ENCODE peak calls at places on chromosome 15, in six cellular contexts. One of them, this sample, is unnamed.
A peak's percentile ranks its signal among the peaks of the same experiment; 100 is the strongest.

GRCh38 chr15:52370010-52370409 is 74.4 kb upstream of the MYO5C start:
- DNase-seq in GM23248: peak; percentile 61
- DNase-seq in A549: no peak
- DNase-seq in CD4-positive, alpha-beta memory T cell: no peak
- DNase-seq in GM12864: no peak
- DNase-seq in AG09309: no peak
- DNase-seq in this sample: no peak

GRCh38 chr15:96160800-96161199 is 169.7 kb upstream of the NR2F2 start:
- DNase-seq in AG09309: no peak
- DNase-seq in GM12864: no peak
- DNase-seq in CD4-positive, alpha-beta memory T cell: no peak
- DNase-seq in A549: no peak
- DNase-seq in GM23248: no peak
- DNase-seq in this sample: no peak

GRCh38 chr15:101461097-101461496 is 28.4 kb downstream of the PCSK6 start:
- DNase-seq in A549: no peak
- DNase-seq in GM23248: no peak
- DNase-seq in CD4-positive, alpha-beta memory T cell: no peak
- DNase-seq in AG09309: no peak
- DNase-seq in GM12864: no peak
- DNase-seq in this sample: no peak

GRCh38 chr15:74793135-74794028 is 11.5 kb downstream of the CSK start:
- DNase-seq in AG09309: no peak
- DNase-seq in CD4-positive, alpha-beta memory T cell: peak; percentile 75
- DNase-seq in GM23248: no peak
- DNase-seq in A549: no peak
- DNase-seq in GM12864: no peak
- DNase-seq in this sample: peak; percentile 30

GRCh38 chr15:33374181-33375006 is 63.6 kb downstream of the RYR3 start:
- DNase-seq in GM12864: no peak
- DNase-seq in AG09309: no peak
- DNase-seq in CD4-positive, alpha-beta memory T cell: no peak
- DNase-seq in A549: no peak
- DNase-seq in GM23248: no peak
- DNase-seq in this sample: no peak

GRCh38 chr15:89307791-89308190 is 26.8 kb downstream of the POLG start:
- DNase-seq in AG09309: peak; percentile 27
- DNase-seq in GM12864: no peak
- DNase-seq in A549: no peak
- DNase-seq in CD4-positive, alpha-beta memory T cell: no peak
- DNase-seq in GM23248: peak; percentile 77
- DNase-seq in this sample: peak; percentile 65

GRCh38 chr15:88454867-88455810 is 12.0 kb downstream of the MRPL46 start:
- DNase-seq in GM12864: no peak
- DNase-seq in CD4-positive, alpha-beta memory T cell: peak; percentile 20
- DNase-seq in AG09309: peak; percentile 25
- DNase-seq in A549: peak; percentile 78
- DNase-seq in GM23248: peak; percentile 92
- DNase-seq in this sample: peak; percentile 75

GRCh38 chr15:38843736-38844590 is 279.3 kb upstream of the RASGRP1 start:
- DNase-seq in GM23248: peak; percentile 82
- DNase-seq in A549: no peak
- DNase-seq in GM12864: no peak
- DNase-seq in CD4-positive, alpha-beta memory T cell: no peak
- DNase-seq in AG09309: peak; percentile 91
- DNase-seq in this sample: peak; percentile 72

GRCh38 chr15:68431792-68432401 is at the start of gene ITGA11:
- DNase-seq in A549: peak; percentile 66
- DNase-seq in GM12864: no peak
- DNase-seq in CD4-positive, alpha-beta memory T cell: no peak
- DNase-seq in GM23248: peak; percentile 87
- DNase-seq in AG09309: no peak
- DNase-seq in this sample: peak; percentile 78

GRCh38 chr15:52349062-52349700 is 53.6 kb upstream of the MYO5C start:
- DNase-seq in AG09309: no peak
- DNase-seq in GM12864: no peak
- DNase-seq in A549: no peak
- DNase-seq in GM23248: peak; percentile 42
- DNase-seq in CD4-positive, alpha-beta memory T cell: no peak
- DNase-seq in this sample: peak; percentile 27

GRCh38 chr15:76863123-76863522 is 42.0 kb downstream of the SCAPER start:
- DNase-seq in CD4-positive, alpha-beta memory T cell: no peak
- DNase-seq in A549: no peak
- DNase-seq in GM23248: no peak
- DNase-seq in AG09309: no peak
- DNase-seq in GM12864: no peak
- DNase-seq in this sample: no peak

GRCh38 chr15:75920079-75920478 is 16.4 kb downstream of the FBXO22 start:
- DNase-seq in AG09309: no peak
- DNase-seq in GM12864: no peak
- DNase-seq in A549: no peak
- DNase-seq in CD4-positive, alpha-beta memory T cell: no peak
- DNase-seq in GM23248: no peak
- DNase-seq in this sample: no peak

GRCh38 chr15:58243083-58243482 is 104.9 kb downstream of the AQP9 start:
- DNase-seq in CD4-positive, alpha-beta memory T cell: no peak
- DNase-seq in A549: no peak
- DNase-seq in GM23248: no peak
- DNase-seq in GM12864: no peak
- DNase-seq in AG09309: no peak
- DNase-seq in this sample: no peak

GRCh38 chr15:58285212-58285920 is 146.4 kb upstream of the LIPC start:
- DNase-seq in GM12864: no peak
- DNase-seq in AG09309: no peak
- DNase-seq in CD4-positive, alpha-beta memory T cell: no peak
- DNase-seq in A549: no peak
- DNase-seq in GM23248: no peak
- DNase-seq in this sample: no peak

GRCh38 chr15:67172172-67172571 is 82.3 kb downstream of the AAGAB start:
- DNase-seq in GM12864: no peak
- DNase-seq in AG09309: no peak
- DNase-seq in CD4-positive, alpha-beta memory T cell: no peak
- DNase-seq in GM23248: peak; percentile 49
- DNase-seq in A549: no peak
- DNase-seq in this sample: no peak

GRCh38 chr15:85692873-85693272 is 101.9 kb downstream of the KLHL25 start:
- DNase-seq in GM23248: no peak
- DNase-seq in A549: no peak
- DNase-seq in CD4-positive, alpha-beta memory T cell: peak; percentile 48
- DNase-seq in AG09309: no peak
- DNase-seq in GM12864: no peak
- DNase-seq in this sample: no peak

GRCh38 chr15:85688703-85689102 is 106.0 kb downstream of the KLHL25 start:
- DNase-seq in GM12864: no peak
- DNase-seq in GM23248: no peak
- DNase-seq in CD4-positive, alpha-beta memory T cell: no peak
- DNase-seq in A549: no peak
- DNase-seq in AG09309: no peak
- DNase-seq in this sample: no peak

GRCh38 chr15:85689729-85690128 is 105.0 kb downstream of the KLHL25 start:
- DNase-seq in GM12864: peak; percentile 86
- DNase-seq in AG09309: no peak
- DNase-seq in A549: no peak
- DNase-seq in GM23248: peak; percentile 85
- DNase-seq in CD4-positive, alpha-beta memory T cell: peak; percentile 70
- DNase-seq in this sample: peak; percentile 76

GRCh38 chr15:85691350-85692240 is 103.1 kb downstream of the KLHL25 start:
- DNase-seq in GM23248: no peak
- DNase-seq in AG09309: no peak
- DNase-seq in CD4-positive, alpha-beta memory T cell: no peak
- DNase-seq in A549: no peak
- DNase-seq in GM12864: no peak
- DNase-seq in this sample: no peak

DNA sequence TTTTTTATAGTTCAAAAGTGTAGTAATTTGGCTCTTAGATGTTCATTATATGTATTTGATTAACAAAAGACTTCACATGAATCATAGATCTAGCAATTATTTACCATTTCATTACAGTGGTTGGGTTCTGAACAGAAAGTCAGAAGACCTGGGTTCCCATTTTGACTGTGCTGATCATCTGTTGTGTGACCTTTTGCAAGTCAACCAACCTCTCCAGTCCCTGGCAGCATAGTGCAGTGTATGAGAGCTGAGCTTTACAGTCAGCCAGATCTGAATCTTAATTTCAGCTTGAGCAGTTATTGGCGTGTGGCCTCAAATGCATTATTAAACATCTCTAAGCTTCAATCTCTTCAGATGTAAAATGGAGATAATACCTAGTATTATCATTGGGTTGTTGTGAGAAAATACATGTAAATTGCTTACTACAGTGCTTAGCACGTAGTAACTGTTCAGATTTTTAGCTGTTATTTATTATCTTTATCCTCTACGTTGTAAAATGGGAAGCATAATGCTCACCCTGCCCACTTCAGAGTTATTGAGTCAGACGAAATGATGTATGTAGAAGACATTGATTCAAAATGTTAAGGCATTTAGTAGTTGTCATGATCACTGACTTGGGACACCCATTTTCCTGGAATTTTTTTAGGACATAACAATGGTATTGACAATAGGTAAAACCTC is 104.0 kb downstream of the KLHL25 start:
- DNase-seq in AG09309: no peak
- DNase-seq in CD4-positive, alpha-beta memory T cell: no peak
- DNase-seq in GM12864: no peak
- DNase-seq in GM23248: peak; percentile 27
- DNase-seq in A549: no peak
- DNase-seq in this sample: no peak
- H3K4me3 ChIP-seq in AG09309: no peak overlapping the region
- H3K4me3 ChIP-seq in CD4-positive, alpha-beta memory T cell: peak overlapping the region; percentile 71
- H3K4me3 ChIP-seq in GM12864: peak overlapping the region; percentile 65
- H3K4me3 ChIP-seq in GM23248: peak overlapping the region; percentile 70
- H3K4me3 ChIP-seq in A549: no peak overlapping the region
- H3K4me3 ChIP-seq in this sample: peak overlapping the region; percentile 79

DNA sequence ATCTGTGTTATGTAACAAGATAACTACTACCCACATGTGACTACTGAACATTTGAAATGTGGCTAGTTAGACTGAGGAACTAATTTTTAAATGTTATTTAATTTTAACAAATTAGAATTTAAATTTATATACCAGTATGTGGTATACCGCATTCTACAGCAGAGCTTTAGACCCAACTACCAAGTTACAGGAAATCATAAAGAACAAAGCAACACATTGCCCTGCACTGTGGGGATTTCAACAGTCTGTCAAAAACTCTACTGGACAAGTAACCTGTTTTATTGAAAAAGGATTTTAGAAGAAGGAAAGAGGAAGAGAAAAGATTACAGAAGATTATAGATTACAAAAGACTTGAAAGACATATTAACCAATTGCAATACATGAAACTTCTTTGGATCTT is 64.9 kb downstream of the DPH6 start:
- DNase-seq in GM23248: no peak
- DNase-seq in GM12864: no peak
- DNase-seq in A549: no peak
- DNase-seq in CD4-positive, alpha-beta memory T cell: no peak
- DNase-seq in AG09309: no peak
- DNase-seq in this sample: no peak
- H3K4me3 ChIP-seq in GM23248: no peak overlapping the region
- H3K4me3 ChIP-seq in GM12864: no peak overlapping the region
- H3K4me3 ChIP-seq in A549: no peak overlapping the region
- H3K4me3 ChIP-seq in CD4-positive, alpha-beta memory T cell: no peak overlapping the region
- H3K4me3 ChIP-seq in AG09309: no peak overlapping the region
- H3K4me3 ChIP-seq in this sample: no peak overlapping the region

DNA sequence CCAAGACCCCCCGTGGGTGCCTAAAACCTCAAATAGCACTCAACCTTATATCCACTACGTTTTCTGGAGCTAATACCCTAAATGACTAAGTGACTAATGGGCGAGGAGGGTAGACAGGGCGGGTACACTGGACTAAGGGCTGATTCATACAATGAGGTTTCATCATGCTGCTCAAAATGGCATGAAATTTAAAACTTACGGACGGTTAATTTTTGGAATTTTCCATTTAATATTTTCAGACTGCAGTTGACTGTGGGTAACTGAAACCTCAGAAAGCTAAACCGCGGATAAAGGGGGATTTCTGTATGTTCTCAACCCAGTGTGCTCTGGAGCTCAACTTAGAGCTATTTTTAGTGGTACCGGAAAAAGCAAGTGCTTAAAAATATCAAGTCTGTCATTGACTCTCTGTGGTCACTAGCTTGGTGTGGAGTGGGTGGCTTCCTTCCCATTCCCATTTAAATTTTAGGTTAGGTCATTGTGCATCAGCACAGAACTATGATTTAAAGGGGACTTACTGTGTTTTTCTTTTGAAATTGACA is 72.9 kb downstream of the LRRC28 start:
- DNase-seq in A549: peak; percentile 51
- DNase-seq in AG09309: peak; percentile 58
- DNase-seq in CD4-positive, alpha-beta memory T cell: no peak
- DNase-seq in GM23248: peak; percentile 93
- DNase-seq in GM12864: peak; percentile 65
- DNase-seq in this sample: peak; percentile 71
- H3K4me3 ChIP-seq in A549: peak overlapping the region; percentile 9
- H3K4me3 ChIP-seq in AG09309: peak overlapping the region; percentile 16
- H3K4me3 ChIP-seq in CD4-positive, alpha-beta memory T cell: no peak overlapping the region
- H3K4me3 ChIP-seq in GM23248: peak overlapping the region; percentile 74
- H3K4me3 ChIP-seq in GM12864: no peak overlapping the region
- H3K4me3 ChIP-seq in this sample: peak overlapping the region; percentile 47

GRCh38 chr15:79977431-79977940 is 6.5 kb upstream of the BCL2A1 start:
- DNase-seq in AG09309: no peak
- DNase-seq in CD4-positive, alpha-beta memory T cell: no peak
- DNase-seq in A549: no peak
- DNase-seq in GM12864: peak; percentile 68
- DNase-seq in GM23248: peak; percentile 31
- DNase-seq in this sample: no peak

GRCh38 chr15:79973445-79974180 is 2.6 kb upstream of the BCL2A1 start:
- DNase-seq in AG09309: no peak
- DNase-seq in GM12864: no peak
- DNase-seq in A549: no peak
- DNase-seq in CD4-positive, alpha-beta memory T cell: no peak
- DNase-seq in GM23248: no peak
- DNase-seq in this sample: no peak

GRCh38 chr15:79981861-79982455 is 11.0 kb upstream of the BCL2A1 start:
- DNase-seq in CD4-positive, alpha-beta memory T cell: no peak
- DNase-seq in A549: no peak
- DNase-seq in AG09309: no peak
- DNase-seq in GM12864: no peak
- DNase-seq in GM23248: no peak
- DNase-seq in this sample: no peak

GRCh38 chr15:79978694-79979519 is 7.9 kb upstream of the BCL2A1 start:
- DNase-seq in GM23248: peak; percentile 93
- DNase-seq in GM12864: peak; percentile 85
- DNase-seq in CD4-positive, alpha-beta memory T cell: no peak
- DNase-seq in A549: no peak
- DNase-seq in AG09309: peak; percentile 61
- DNase-seq in this sample: peak; percentile 29

GRCh38 chr15:79978260-79978659 is 7.3 kb upstream of the BCL2A1 start:
- DNase-seq in AG09309: no peak
- DNase-seq in GM23248: no peak
- DNase-seq in A549: no peak
- DNase-seq in CD4-positive, alpha-beta memory T cell: no peak
- DNase-seq in GM12864: no peak
- DNase-seq in this sample: no peak
- H3K4me3 ChIP-seq in AG09309: no peak overlapping the region
- H3K4me3 ChIP-seq in GM23248: no peak overlapping the region
- H3K4me3 ChIP-seq in A549: no peak overlapping the region
- H3K4me3 ChIP-seq in CD4-positive, alpha-beta memory T cell: no peak overlapping the region
- H3K4me3 ChIP-seq in GM12864: peak overlapping the region; percentile 32
- H3K4me3 ChIP-seq in this sample: no peak overlapping the region

GRCh38 chr15:65761210-65761926 is 30.7 kb downstream of the DENND4A start:
- DNase-seq in GM12864: no peak
- DNase-seq in CD4-positive, alpha-beta memory T cell: no peak
- DNase-seq in AG09309: no peak
- DNase-seq in GM23248: no peak
- DNase-seq in A549: no peak
- DNase-seq in this sample: no peak
- H3K4me3 ChIP-seq in GM12864: no peak overlapping the region
- H3K4me3 ChIP-seq in CD4-positive, alpha-beta memory T cell: no peak overlapping the region
- H3K4me3 ChIP-seq in AG09309: no peak overlapping the region
- H3K4me3 ChIP-seq in GM23248: no peak overlapping the region
- H3K4me3 ChIP-seq in A549: no peak overlapping the region
- H3K4me3 ChIP-seq in this sample: no peak overlapping the region

This sample was measured in mesenchymal stem cell.